ENCODE peak calls at places on chromosomes 6 and 20, in seven cellular contexts. One of them, this sample, is unnamed.

GRCh38 chr6:131694832-131695426 is 6.3 kb downstream of the OR2A4 start:
- DNase-seq in HCT116: peak
- DNase-seq in ascending aorta: no peak
- DNase-seq in astrocyte: peak
- DNase-seq in ovary: peak
- DNase-seq in HL-60: peak
- DNase-seq in pancreas: peak
- DNase-seq in this sample: peak

GRCh38 chr6:16511048-16511660 is 250.1 kb downstream of the ATXN1 start:
- DNase-seq in HCT116: no peak
- DNase-seq in ascending aorta: no peak
- DNase-seq in astrocyte: peak
- DNase-seq in ovary: no peak
- DNase-seq in HL-60: no peak
- DNase-seq in pancreas: peak
- DNase-seq in this sample: no peak

GRCh38 chr6:43383021-43383667 is 13.7 kb upstream of the ZNF318 start:
- DNase-seq in HCT116: no peak
- DNase-seq in ascending aorta: no peak
- DNase-seq in astrocyte: peak
- DNase-seq in ovary: no peak
- DNase-seq in HL-60: no peak
- DNase-seq in pancreas: no peak
- DNase-seq in this sample: no peak

GRCh38 chr6:35427851-35428321 is 24.3 kb upstream of the FANCE start:
- DNase-seq in HCT116: no peak
- DNase-seq in ascending aorta: no peak
- DNase-seq in astrocyte: peak
- DNase-seq in ovary: no peak
- DNase-seq in HL-60: no peak
- DNase-seq in pancreas: no peak
- DNase-seq in this sample: no peak

GRCh38 chr6:142950291-142950690 is 5.3 kb upstream of the HIVEP2 start:
- DNase-seq in HCT116: no peak
- DNase-seq in ascending aorta: no peak
- DNase-seq in astrocyte: no peak
- DNase-seq in ovary: no peak
- DNase-seq in HL-60: no peak
- DNase-seq in pancreas: no peak
- DNase-seq in this sample: no peak

GRCh38 chr6:166104107-166104506 is 63.5 kb downstream of the TBXT start:
- DNase-seq in HCT116: no peak
- DNase-seq in ascending aorta: no peak
- DNase-seq in astrocyte: peak
- DNase-seq in ovary: no peak
- DNase-seq in HL-60: no peak
- DNase-seq in pancreas: no peak
- DNase-seq in this sample: no peak

GRCh38 chr6:90286884-90287488 is 9.7 kb downstream of the BACH2 start:
- DNase-seq in HCT116: peak
- DNase-seq in ascending aorta: no peak
- DNase-seq in astrocyte: no peak
- DNase-seq in ovary: peak
- DNase-seq in HL-60: peak
- DNase-seq in pancreas: no peak
- DNase-seq in this sample: peak

GRCh38 chr6:33590531-33591198 is 10.6 kb upstream of the BAK1 start:
- DNase-seq in HCT116: no peak
- DNase-seq in ascending aorta: no peak
- DNase-seq in astrocyte: no peak
- DNase-seq in ovary: no peak
- DNase-seq in HL-60: no peak
- DNase-seq in pancreas: no peak
- DNase-seq in this sample: no peak

GRCh38 chr6:139904158-139904533 is 529.7 kb upstream of the CITED2 start:
- DNase-seq in HCT116: no peak
- DNase-seq in ascending aorta: no peak
- DNase-seq in astrocyte: no peak
- DNase-seq in ovary: no peak
- DNase-seq in HL-60: no peak
- DNase-seq in pancreas: no peak
- DNase-seq in this sample: no peak

GRCh38 chr6:17466707-17467106 is 73.3 kb downstream of the CAP2 start:
- DNase-seq in HCT116: no peak
- DNase-seq in ascending aorta: no peak
- DNase-seq in astrocyte: no peak
- DNase-seq in ovary: no peak
- DNase-seq in HL-60: no peak
- DNase-seq in pancreas: no peak
- DNase-seq in this sample: no peak

GRCh38 chr20:50765674-50766073 is 29.2 kb upstream of the BCAS4 start:
- DNase-seq in HCT116: no peak
- DNase-seq in ascending aorta: no peak
- DNase-seq in astrocyte: no peak
- DNase-seq in ovary: no peak
- DNase-seq in HL-60: no peak
- DNase-seq in pancreas: no peak
- DNase-seq in this sample: no peak

GRCh38 chr6:87943191-87943590 is 104.5 kb upstream of the SPACA1 start:
- DNase-seq in HCT116: no peak
- DNase-seq in ascending aorta: no peak
- DNase-seq in astrocyte: no peak
- DNase-seq in ovary: no peak
- DNase-seq in HL-60: no peak
- DNase-seq in pancreas: no peak
- DNase-seq in this sample: no peak

GRCh38 chr6:82569022-82569421 is 205.4 kb downstream of the TPBG start:
- DNase-seq in HCT116: no peak
- DNase-seq in ascending aorta: no peak
- DNase-seq in astrocyte: no peak
- DNase-seq in ovary: no peak
- DNase-seq in HL-60: no peak
- DNase-seq in pancreas: no peak
- DNase-seq in this sample: no peak

GRCh38 chr6:21593412-21593926 is at the start of gene SOX4:
- DNase-seq in HCT116: peak
- DNase-seq in ascending aorta: peak
- DNase-seq in astrocyte: peak
- DNase-seq in ovary: peak
- DNase-seq in HL-60: peak
- DNase-seq in pancreas: peak
- DNase-seq in this sample: peak

GRCh38 chr6:114281496-114281895 is 61.3 kb downstream of the HS3ST5 start:
- DNase-seq in HCT116: no peak
- DNase-seq in ascending aorta: no peak
- DNase-seq in astrocyte: no peak
- DNase-seq in ovary: no peak
- DNase-seq in HL-60: no peak
- DNase-seq in pancreas: no peak
- DNase-seq in this sample: no peak

GRCh38 chr6:27605401-27606342 is 132.8 kb upstream of the ZNF184 start:
- DNase-seq in HCT116: peak
- DNase-seq in ascending aorta: no peak
- DNase-seq in astrocyte: peak
- DNase-seq in ovary: no peak
- DNase-seq in HL-60: no peak
- DNase-seq in pancreas: no peak
- DNase-seq in this sample: no peak

GRCh38 chr6:91678679-91679078 is 1091.8 kb upstream of the MAP3K7 start:
- DNase-seq in HCT116: no peak
- DNase-seq in ascending aorta: no peak
- DNase-seq in astrocyte: no peak
- DNase-seq in ovary: no peak
- DNase-seq in HL-60: no peak
- DNase-seq in pancreas: no peak
- DNase-seq in this sample: no peak

GRCh38 chr6:30031381-30031780 is 29.7 kb upstream of the POLR1H start:
- DNase-seq in HCT116: no peak
- DNase-seq in ascending aorta: no peak
- DNase-seq in astrocyte: no peak
- DNase-seq in ovary: no peak
- DNase-seq in HL-60: no peak
- DNase-seq in pancreas: no peak
- DNase-seq in this sample: no peak

GRCh38 chr6:33935439-33936080 is 131.8 kb upstream of the MLN start:
- DNase-seq in HCT116: no peak
- DNase-seq in ascending aorta: no peak
- DNase-seq in astrocyte: no peak
- DNase-seq in ovary: no peak
- DNase-seq in HL-60: no peak
- DNase-seq in pancreas: no peak
- DNase-seq in this sample: no peak

GRCh38 chr6:217048-217659 is 75.1 kb upstream of the DUSP22 start:
- DNase-seq in HCT116: peak
- DNase-seq in ascending aorta: no peak
- DNase-seq in astrocyte: no peak
- DNase-seq in ovary: no peak
- DNase-seq in HL-60: peak
- DNase-seq in pancreas: peak
- DNase-seq in this sample: no peak

DNA sequence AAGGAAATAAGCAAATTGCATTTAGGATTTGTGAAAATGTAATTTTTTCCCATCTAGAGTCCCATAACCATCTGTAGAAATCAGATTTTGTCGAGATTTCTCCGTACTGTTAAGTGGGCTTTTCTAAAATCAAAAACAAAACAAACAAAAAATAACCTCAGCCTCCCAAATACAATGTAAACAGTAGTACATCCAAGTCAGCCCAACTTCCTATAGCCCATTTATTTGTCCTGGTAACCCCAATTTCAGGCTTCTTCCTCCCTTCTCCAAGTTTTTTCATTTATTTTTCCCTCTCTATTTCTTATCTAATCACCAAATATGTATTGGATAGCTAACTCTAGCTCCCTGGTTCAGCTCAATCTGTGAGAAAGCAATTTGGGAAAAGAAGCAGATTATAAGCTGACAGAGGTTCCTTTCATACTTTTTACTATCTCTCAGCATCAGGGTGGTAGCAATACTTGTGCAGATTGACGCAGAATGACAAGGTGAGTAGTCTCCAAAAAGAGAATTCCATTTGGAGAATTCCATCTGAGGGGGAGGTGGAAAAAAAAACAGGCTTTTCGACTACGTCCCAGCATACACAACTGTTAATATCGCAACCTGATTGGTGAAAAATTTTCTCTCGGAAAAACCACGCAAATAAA is 132.6 kb upstream of the BTN3A2 start:
- DNase-seq in HCT116: no peak
- DNase-seq in ascending aorta: no peak
- DNase-seq in astrocyte: no peak
- DNase-seq in ovary: no peak
- DNase-seq in HL-60: no peak
- DNase-seq in pancreas: no peak
- DNase-seq in this sample: no peak
- H3K27ac ChIP-seq in HCT116: no peak
- H3K27ac ChIP-seq in ascending aorta: no peak
- H3K27ac ChIP-seq in astrocyte: no peak
- H3K27ac ChIP-seq in ovary: no peak
- H3K27ac ChIP-seq in HL-60: no peak
- H3K27ac ChIP-seq in pancreas: no peak
- H3K27ac ChIP-seq in this sample: peak

DNA sequence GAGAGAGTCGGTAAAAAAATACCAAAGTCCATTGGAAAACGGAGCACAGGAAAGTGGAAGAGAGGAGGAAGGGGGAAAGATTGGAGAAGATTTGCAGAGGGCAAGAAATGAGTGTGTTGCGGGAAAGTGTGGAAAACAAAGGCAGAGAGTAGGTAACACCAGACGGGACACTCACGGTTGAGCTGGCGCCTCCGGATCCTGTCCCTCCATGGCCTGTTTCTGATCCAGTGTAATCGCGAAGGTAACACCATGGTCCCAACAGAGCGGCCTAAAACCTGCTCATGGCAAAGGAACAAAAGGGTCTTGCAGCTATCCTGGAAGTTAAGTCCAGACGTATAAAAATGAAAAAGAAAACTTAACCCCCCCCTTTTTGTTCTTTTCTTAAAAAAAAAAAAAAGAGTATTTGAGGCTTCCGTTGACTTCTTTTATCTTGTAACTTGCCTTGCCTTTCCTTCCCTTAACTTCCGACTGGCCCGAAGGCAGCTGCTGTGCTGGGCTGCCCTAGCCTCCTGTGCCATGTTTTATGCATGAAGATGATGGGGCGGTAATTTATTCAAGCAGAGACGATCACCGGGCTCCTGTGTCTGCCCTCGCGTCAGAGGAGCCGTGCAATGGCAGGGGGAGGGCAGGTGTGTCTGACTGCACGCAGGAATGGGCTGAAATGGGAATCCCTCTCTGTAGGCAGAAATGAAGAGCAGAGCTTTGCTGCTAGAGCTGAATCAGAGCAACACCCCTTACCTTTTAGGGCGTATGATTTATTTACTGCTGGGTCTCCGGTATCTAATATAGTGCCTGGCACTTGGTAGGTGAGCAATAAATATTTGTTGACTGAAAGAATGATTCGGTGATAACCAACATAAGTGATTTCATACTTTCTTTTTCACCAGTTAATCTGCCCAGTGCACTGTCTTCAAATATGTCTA is 106.2 kb upstream of the RIPOR2 start:
- DNase-seq in HCT116: no peak
- DNase-seq in ascending aorta: no peak
- DNase-seq in astrocyte: no peak
- DNase-seq in ovary: no peak
- DNase-seq in HL-60: no peak
- DNase-seq in pancreas: no peak
- DNase-seq in this sample: no peak
- H3K4me3 ChIP-seq in HCT116: no peak
- H3K4me3 ChIP-seq in ascending aorta: no peak
- H3K4me3 ChIP-seq in astrocyte: no peak
- H3K4me3 ChIP-seq in ovary: no peak
- H3K4me3 ChIP-seq in HL-60: no peak
- H3K4me3 ChIP-seq in pancreas: peak
- H3K4me3 ChIP-seq in this sample: no peak

DNA sequence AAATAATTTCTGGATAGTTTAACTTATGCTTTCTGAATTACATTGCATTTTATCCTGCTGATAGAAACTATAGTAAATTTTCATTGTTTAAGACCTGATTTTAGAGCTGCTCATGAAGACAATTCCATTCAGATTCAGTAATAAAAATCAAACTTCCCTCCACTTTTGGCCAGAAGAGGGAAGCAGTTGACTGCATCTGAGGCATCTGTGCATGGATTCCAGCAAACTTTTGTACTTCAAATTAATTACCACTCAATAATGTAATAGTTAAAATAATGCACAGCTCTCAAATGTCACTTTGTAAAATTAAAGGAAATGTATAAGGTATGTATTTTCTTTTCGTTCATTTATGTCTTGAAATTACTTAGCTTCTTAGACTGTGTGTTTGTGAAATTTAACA is 64.2 kb upstream of the SLC35B3 start:
- DNase-seq in HCT116: peak
- DNase-seq in ascending aorta: no peak
- DNase-seq in astrocyte: no peak
- DNase-seq in ovary: no peak
- DNase-seq in HL-60: no peak
- DNase-seq in pancreas: no peak
- DNase-seq in this sample: no peak
- TF ChIP-seq CTCF in HCT116: peak
- TF ChIP-seq CTCF in ascending aorta: no peak
- TF ChIP-seq CTCF in astrocyte: peak
- TF ChIP-seq CTCF in ovary: no peak
- TF ChIP-seq CTCF in HL-60: peak
- TF ChIP-seq CTCF in pancreas: no peak
- TF ChIP-seq CTCF in this sample: peak

GRCh38 chr6:7230327-7230691 is 82.7 kb downstream of the SSR1 start:
- DNase-seq in HCT116: no peak
- DNase-seq in ascending aorta: no peak
- DNase-seq in astrocyte: no peak
- DNase-seq in ovary: no peak
- DNase-seq in HL-60: no peak
- DNase-seq in pancreas: no peak
- DNase-seq in this sample: no peak
- H3K27ac ChIP-seq in HCT116: no peak
- H3K27ac ChIP-seq in ascending aorta: no peak
- H3K27ac ChIP-seq in astrocyte: no peak
- H3K27ac ChIP-seq in ovary: no peak
- H3K27ac ChIP-seq in HL-60: no peak
- H3K27ac ChIP-seq in pancreas: no peak
- H3K27ac ChIP-seq in this sample: no peak